ENCODE peak calls at places on chromosome X, in seven cellular contexts. J, E, R, N, S, F and P are unnamed samples.

GRCh38 chrX:42920752-42921151 is 142.8 kb upstream of the PPP1R2C start:
- DNase-seq in F (no peak), S (no peak), E (no peak), N (no peak), J (no peak), R (no peak), P (no peak)

GRCh38 chrX:39752820-39753219 is 344.9 kb downstream of the BCOR start:
- DNase-seq in R (no peak), N (no peak), S (no peak), F (no peak), E (no peak), J (no peak), P (no peak)

GRCh38 chrX:107805179-107805578 is 20.5 kb upstream of the MID2 start:
- DNase-seq in S (no peak), R (no peak), J (no peak), F (no peak), N (no peak), E (no peak), P (no peak)

GRCh38 chrX:11667286-11667685 is 1.6 kb upstream of the ARHGAP6 start:
- DNase-seq in N (no peak), R (no peak), S (no peak), F (no peak), E (peak), J (no peak), P (no peak)

GRCh38 chrX:151359931-151360871 is 36.8 kb upstream of the VMA21 start:
- DNase-seq in E (no peak), F (no peak), N (peak), S (no peak), J (peak), R (peak), P (peak)

GRCh38 chrX:100409316-100410082 is 574 bp downstream of the PCDH19 start:
- DNase-seq in J (peak), S (no peak), R (no peak), E (no peak), N (no peak), F (no peak), P (no peak)

GRCh38 chrX:17944833-17945497 is 83.9 kb upstream of the RAI2 start:
- DNase-seq in N (no peak), J (peak), R (peak), S (no peak), E (no peak), F (no peak), P (peak)

GRCh38 chrX:39654952-39655351 is 442.8 kb downstream of the BCOR start:
- DNase-seq in J (no peak), E (no peak), N (no peak), S (no peak), F (no peak), R (no peak), P (no peak)

GRCh38 chrX:41761702-41762101 is 37.7 kb downstream of the GPR82 start:
- DNase-seq in E (no peak), N (no peak), J (no peak), F (no peak), S (no peak), R (no peak), P (no peak)

GRCh38 chrX:21438792-21439191 is 64.6 kb downstream of the CNKSR2 start:
- DNase-seq in S (no peak), J (no peak), E (peak), F (no peak), N (no peak), R (no peak), P (no peak)

GRCh38 chrX:134931550-134931949 is 59.2 kb upstream of the SMIM10 start:
- DNase-seq in N (no peak), F (no peak), S (no peak), J (no peak), E (no peak), R (peak), P (no peak)

GRCh38 chrX:83508526-83509245 is 596 bp downstream of the POU3F4 start:
- DNase-seq in N (no peak), S (no peak), R (no peak), F (no peak), J (no peak), E (no peak), P (no peak)

GRCh38 chrX:122087353-122087752 is 1039.9 kb downstream of the GLUD2 start:
- DNase-seq in S (no peak), R (no peak), F (no peak), E (no peak), N (no peak), J (no peak), P (no peak)

GRCh38 chrX:138761380-138761779 is 49.9 kb upstream of the FGF13 start:
- DNase-seq in N (no peak), J (no peak), R (no peak), F (no peak), S (no peak), E (no peak), P (no peak)

GRCh38 chrX:69133561-69134542 is 31.4 kb downstream of the PJA1 start:
- DNase-seq in F (no peak), N (no peak), R (peak), J (peak), S (no peak), E (no peak), P (peak)

GRCh38 chrX:102650903-102651241 is 411 bp upstream of the GPRASP1 start:
- DNase-seq in S (no peak), R (no peak), J (no peak), N (no peak), F (no peak), E (no peak), P (no peak)

GRCh38 chrX:9902651-9903050 is 64.5 kb upstream of the CLDN34 start:
- DNase-seq in F (no peak), S (no peak), J (no peak), N (no peak), E (no peak), R (no peak), P (no peak)

GRCh38 chrX:19912-20571 is 261.1 kb upstream of the PLCXD1 start:
- DNase-seq in N (no peak), F (no peak), R (peak), S (no peak), E (no peak), J (peak), P (peak)

GRCh38 chrX:145910017-145910416 is 92.4 kb downstream of the SLITRK2 start:
- DNase-seq in R (no peak), S (no peak), E (no peak), J (no peak), F (no peak), N (no peak), P (no peak)

GRCh38 chrX:44874481-44875184 is 1.6 kb downstream of the KDM6A start:
- DNase-seq in F (no peak), N (no peak), E (no peak), R (no peak), S (no peak), J (peak), P (peak)

GRCh38 chrX:95764972-95765451 is 919.6 kb upstream of the DIAPH2 start:
- DNase-seq in S (no peak), F (no peak), J (peak), E (no peak), N (no peak), R (peak), P (peak)

GRCh38 chrX:23900220-23900797 is 7.4 kb downstream of the APOO start:
- DNase-seq in J (no peak), F (no peak), S (no peak), R (no peak), N (no peak), E (no peak), P (no peak)

GRCh38 chrX:49106930-49107329 is 16.6 kb downstream of the GPKOW start:
- DNase-seq in E (no peak), J (peak), S (no peak), R (peak), N (no peak), F (no peak), P (no peak)

GRCh38 chrX:23662187-23662586 is 5.1 kb upstream of the PRDX4 start:
- DNase-seq in R (no peak), J (no peak), N (no peak), F (no peak), S (no peak), E (peak), P (no peak)

GRCh38 chrX:139882299-139882698 is 50.6 kb downstream of the ATP11C start:
- DNase-seq in E (no peak), N (no peak), F (no peak), J (no peak), S (no peak), R (no peak), P (no peak)

GRCh38 chrX:51917600-51917999 is 24.2 kb downstream of the MAGED1 start:
- DNase-seq in J (no peak), S (no peak), N (no peak), F (no peak), E (no peak), R (no peak), P (no peak)

GRCh38 chrX:153595387-153595786 is 3.6 kb downstream of the CCNQ start:
- DNase-seq in N (no peak), S (no peak), R (no peak), E (no peak), J (no peak), F (no peak), P (no peak)

GRCh38 chrX:153592091-153592833 is 6.7 kb downstream of the CCNQ start:
- DNase-seq in R (no peak), J (no peak), N (no peak), E (no peak), F (no peak), S (no peak), P (no peak)

GRCh38 chrX:153593811-153594500 is 5.0 kb downstream of the CCNQ start:
- DNase-seq in E (no peak), S (no peak), J (no peak), N (no peak), R (no peak), F (no peak), P (no peak)

GRCh38 chrX:153590961-153591956 is 7.7 kb downstream of the CCNQ start:
- DNase-seq in R (no peak), N (no peak), E (no peak), S (no peak), F (no peak), J (no peak), P (no peak)

DNA sequence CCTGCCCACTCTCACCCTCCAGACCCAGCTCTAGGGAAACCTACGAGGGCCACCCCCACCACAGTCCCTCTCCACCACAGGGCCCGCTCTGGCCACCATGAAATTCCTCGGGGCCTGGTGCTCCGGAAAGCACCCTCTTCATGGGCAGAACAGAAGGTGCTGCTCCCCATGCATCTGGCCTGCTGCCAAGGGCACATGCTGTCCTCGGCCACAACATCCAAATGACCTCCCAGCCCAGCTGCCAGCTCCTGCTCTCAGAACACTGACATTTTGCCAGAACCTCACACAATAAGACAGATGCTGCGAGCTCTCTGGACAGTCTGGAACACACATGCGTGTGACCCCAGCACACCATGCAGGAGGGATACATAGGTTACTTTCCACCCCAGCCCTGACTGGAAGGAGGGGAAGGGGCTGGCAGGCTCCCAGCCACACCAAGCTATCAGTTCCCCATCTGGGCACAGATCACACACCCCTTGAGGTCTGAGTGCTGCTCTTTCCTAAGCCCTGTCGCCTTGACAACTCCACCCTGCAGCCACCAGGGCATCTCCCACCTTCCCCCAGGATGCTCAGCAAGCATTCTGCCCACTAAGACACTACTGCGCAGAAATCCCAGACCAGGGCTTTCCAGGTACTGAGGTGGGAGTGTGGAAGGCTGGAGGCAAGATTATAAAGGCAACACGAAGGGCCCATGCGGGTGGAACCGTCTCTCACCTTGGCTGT is 5.8 kb downstream of the CCNQ start:
- DNase-seq in E (no peak), F (no peak), S (no peak), N (no peak), R (no peak), J (peak), P (no peak)
- TF ChIP-seq TAF1 in E (no peak), F (no peak), S (no peak), N (no peak), R (no peak), J (no peak), P (no peak)

GRCh38 chrX:70436380-70436779 is 8.3 kb upstream of the DLG3 start:
- DNase-seq in S (no peak), J (peak), N (no peak), E (no peak), R (no peak), F (no peak), P (peak)

GRCh38 chrX:70437011-70437410 is 7.6 kb upstream of the DLG3 start:
- DNase-seq in F (no peak), E (no peak), N (no peak), R (no peak), J (no peak), S (no peak), P (no peak)

GRCh38 chrX:70434914-70435586 is 9.6 kb upstream of the DLG3 start:
- DNase-seq in E (no peak), J (no peak), R (no peak), S (no peak), N (no peak), F (no peak), P (peak)

GRCh38 chrX:70439016-70439415 is 5.6 kb upstream of the DLG3 start:
- DNase-seq in R (no peak), F (no peak), N (no peak), J (no peak), S (no peak), E (no peak), P (no peak)

DNA sequence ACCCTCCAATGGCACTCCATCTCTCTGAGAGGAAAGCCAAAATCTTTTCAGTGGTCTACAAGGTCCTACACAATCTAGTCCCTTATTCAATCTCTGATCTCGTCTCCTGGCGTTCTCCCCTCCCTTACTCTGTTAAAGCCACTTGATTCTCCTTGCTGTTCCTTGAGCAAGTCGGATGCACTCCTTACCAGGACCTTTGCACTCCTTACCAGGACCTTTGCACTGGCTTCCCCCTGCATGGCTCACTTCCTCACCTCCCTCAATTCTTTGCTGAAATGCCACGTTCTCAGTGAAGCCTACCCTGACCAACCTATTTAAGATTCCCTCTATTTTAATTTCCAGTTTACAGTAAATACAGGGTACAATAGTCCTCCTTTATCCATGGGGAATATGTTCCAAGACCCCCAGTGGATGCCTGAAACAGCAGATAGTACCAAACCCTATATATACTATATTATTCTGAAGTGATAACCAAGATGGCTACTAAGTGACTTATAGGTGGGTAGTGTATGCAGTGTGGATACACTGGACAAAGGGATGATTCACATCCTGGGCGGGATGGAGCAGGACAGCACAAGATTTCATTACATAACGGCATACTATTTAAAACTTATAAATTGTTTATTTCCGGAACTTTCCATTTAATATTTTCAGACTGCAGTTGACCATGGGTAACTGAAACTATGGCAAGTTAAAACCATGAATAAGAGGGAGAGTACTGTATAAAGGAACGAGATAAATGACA is 6.5 kb upstream of the DLG3 start:
- DNase-seq in E (no peak), J (no peak), R (no peak), N (no peak), F (no peak), S (no peak), P (no peak)
- TF ChIP-seq TAF1 in E (no peak), J (no peak), R (no peak), N (no peak), F (no peak), S (no peak), P (no peak)

GRCh38 chrX:19772306-19772705 is 115.1 kb downstream of the SH3KBP1 start:
- DNase-seq in R (no peak), E (no peak), F (no peak), N (no peak), S (no peak), J (no peak), P (no peak)

GRCh38 chrX:19772759-19773623 is 114.4 kb downstream of the SH3KBP1 start:
- DNase-seq in E (no peak), R (no peak), F (no peak), N (no peak), S (no peak), J (no peak), P (no peak)

GRCh38 chrX:19774905-19775304 is 112.5 kb downstream of the SH3KBP1 start:
- DNase-seq in J (no peak), N (no peak), R (no peak), S (no peak), E (no peak), F (no peak), P (no peak)

GRCh38 chrX:19776753-19777152 is 110.6 kb downstream of the SH3KBP1 start:
- DNase-seq in S (no peak), F (no peak), E (no peak), N (no peak), R (no peak), J (no peak), P (no peak)

DNA sequence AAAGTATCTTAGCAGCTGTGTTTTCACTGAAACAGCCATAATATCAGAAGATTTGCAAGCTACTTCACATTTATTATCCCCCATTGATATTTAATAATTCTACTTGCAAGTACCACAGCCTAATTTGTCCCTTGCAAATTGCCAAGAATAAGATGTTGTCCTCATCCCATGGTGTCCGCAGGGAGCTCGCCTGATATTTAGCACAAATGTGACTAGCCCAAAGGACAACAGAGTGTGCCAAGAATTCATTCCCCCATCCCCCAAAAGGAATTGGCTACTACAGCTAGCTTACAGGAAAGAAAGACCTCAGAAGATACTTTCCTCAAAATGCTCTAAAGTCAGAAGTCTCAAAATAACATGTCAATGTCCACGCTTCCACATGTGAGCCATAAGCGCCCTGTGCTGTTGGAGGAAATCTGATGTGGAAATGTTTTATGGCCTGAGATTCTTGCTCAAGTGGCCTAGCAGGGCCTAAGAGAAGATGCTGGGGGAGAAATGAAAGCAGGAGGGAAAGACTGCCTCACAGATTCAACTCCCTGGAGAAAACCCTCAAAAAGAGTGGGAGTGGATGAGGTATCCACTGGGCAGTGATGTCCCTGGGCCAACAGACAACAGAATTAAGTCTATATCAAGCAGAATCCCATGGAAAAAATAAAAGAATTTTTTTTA is 111.4 kb downstream of the SH3KBP1 start:
- DNase-seq in E (no peak), N (no peak), S (no peak), J (no peak), F (no peak), R (no peak), P (no peak)
- TF ChIP-seq TAF1 in E (no peak), N (no peak), S (no peak), J (no peak), F (no peak), R (no peak), P (no peak)

DNA sequence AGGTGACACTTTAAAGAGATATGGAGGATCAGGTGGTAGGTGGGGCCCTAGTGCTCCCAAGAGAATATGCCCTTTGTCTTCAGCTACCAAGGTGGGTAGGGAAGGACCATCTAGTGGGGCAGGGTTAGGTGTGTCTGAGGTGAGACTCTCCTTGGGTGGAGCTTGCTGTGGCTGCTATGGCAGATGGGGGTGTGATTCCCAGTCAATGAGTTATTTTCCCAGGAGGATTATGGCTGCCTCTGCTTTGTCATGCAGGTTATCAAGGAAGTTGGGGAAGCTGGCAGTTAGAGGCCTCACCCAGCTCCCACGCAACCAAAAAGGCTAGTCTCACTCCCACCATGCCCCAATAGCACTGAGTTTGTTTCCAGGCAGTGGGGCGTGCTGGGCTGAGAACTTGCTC is 18.0 kb upstream of the SPIN2A start:
- DNase-seq in N (no peak), S (no peak), J (no peak), F (no peak), R (no peak), E (no peak), P (no peak)
- TF ChIP-seq TAF1 in N (no peak), S (no peak), J (no peak), F (no peak), R (no peak), E (no peak), P (no peak)

DNA sequence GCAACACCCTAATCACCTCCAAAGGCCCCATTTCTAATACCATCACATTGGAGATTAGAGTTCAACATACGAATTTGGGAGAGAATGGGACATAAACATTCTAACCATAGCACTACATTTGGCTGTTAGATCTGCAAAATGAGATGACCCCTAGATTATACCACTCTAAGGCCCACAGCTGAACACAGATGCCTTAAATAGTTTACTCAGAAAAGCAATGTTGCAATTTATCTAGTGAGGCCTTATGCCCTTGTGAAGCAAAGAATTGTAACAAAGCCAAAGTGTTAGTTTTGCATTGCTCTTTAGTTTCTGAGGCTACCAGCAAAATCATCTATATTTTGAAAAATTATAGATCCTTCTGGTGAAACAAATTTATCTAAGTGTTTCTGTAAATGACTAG is 31.6 kb upstream of the ARHGEF6 start:
- DNase-seq in S (no peak), N (no peak), F (no peak), J (no peak), E (no peak), R (no peak), P (no peak)
- TF ChIP-seq TAF1 in S (no peak), N (no peak), F (no peak), J (no peak), E (no peak), R (no peak), P (no peak)

GRCh38 chrX:119425050-119425449 is 25.9 kb downstream of the SLC25A43 start:
- DNase-seq in N (no peak), S (no peak), R (no peak), J (no peak), F (no peak), E (no peak), P (no peak)

GRCh38 chrX:119423631-119424030 is 24.5 kb downstream of the SLC25A43 start:
- DNase-seq in E (no peak), S (no peak), N (no peak), J (no peak), R (no peak), F (no peak), P (no peak)

GRCh38 chrX:119429471-119429870 is 30.3 kb downstream of the SLC25A43 start:
- DNase-seq in R (no peak), N (no peak), J (no peak), F (no peak), E (no peak), S (no peak), P (no peak)

GRCh38 chrX:119427795-119428185 is 28.7 kb downstream of the SLC25A43 start:
- DNase-seq in S (no peak), F (no peak), N (no peak), R (no peak), J (no peak), E (no peak), P (no peak)

GRCh38 chrX:119427024-119427794 is 28.1 kb downstream of the SLC25A43 start:
- DNase-seq in E (peak), R (no peak), J (no peak), F (peak), S (no peak), N (peak), P (peak)
- TF ChIP-seq TAF1 in E (no peak), R (no peak), J (no peak), F (no peak), S (no peak), N (no peak), P (no peak)